ENCODE peak calls at places on chromosomes 6 and 20, in four cellular contexts. M is CD4-positive, alpha-beta T cell; J is gastrocnemius medialis; P is IMR-90. A is an unnamed sample.

GRCh38 chr6:39881851-39882566 is 52.3 kb downstream of the MOCS1 start:
- DNase-seq in J (no peak), M (no peak), P (peak), A (no peak)

GRCh38 chr6:87808005-87808757 is 106.1 kb upstream of the AKIRIN2 start:
- DNase-seq in P (peak), M (no peak), J (no peak), A (no peak)

GRCh38 chr20:6140947-6141346 is 18.1 kb upstream of the FERMT1 start:
- DNase-seq in P (no peak), J (no peak), M (no peak), A (no peak)

GRCh38 chr20:20184711-20185110 is 132.4 kb downstream of the CFAP61 start:
- DNase-seq in M (no peak), P (no peak), J (no peak), A (no peak)

GRCh38 chr20:22515264-22515663 is 69.1 kb downstream of the FOXA2 start:
- DNase-seq in M (no peak), P (no peak), J (no peak), A (no peak)

GRCh38 chr6:135600086-135600702 is 102.7 kb upstream of the AHI1 start:
- DNase-seq in P (no peak), J (no peak), M (no peak), A (no peak)

GRCh38 chr6:168137024-168137423 is 58.0 kb upstream of the FRMD1 start:
- DNase-seq in M (no peak), P (no peak), J (no peak), A (no peak)

GRCh38 chr20:1863296-1863695 is 31.9 kb upstream of the SIRPA start:
- DNase-seq in P (peak), M (no peak), J (no peak), A (no peak)

GRCh38 chr6:82015043-82015442 is 232.5 kb downstream of the IBTK start:
- DNase-seq in P (no peak), J (no peak), M (no peak), A (no peak)

GRCh38 chr20:16541226-16541625 is 32.0 kb downstream of the KIF16B start:
- DNase-seq in P (no peak), M (no peak), J (peak), A (no peak)

DNA sequence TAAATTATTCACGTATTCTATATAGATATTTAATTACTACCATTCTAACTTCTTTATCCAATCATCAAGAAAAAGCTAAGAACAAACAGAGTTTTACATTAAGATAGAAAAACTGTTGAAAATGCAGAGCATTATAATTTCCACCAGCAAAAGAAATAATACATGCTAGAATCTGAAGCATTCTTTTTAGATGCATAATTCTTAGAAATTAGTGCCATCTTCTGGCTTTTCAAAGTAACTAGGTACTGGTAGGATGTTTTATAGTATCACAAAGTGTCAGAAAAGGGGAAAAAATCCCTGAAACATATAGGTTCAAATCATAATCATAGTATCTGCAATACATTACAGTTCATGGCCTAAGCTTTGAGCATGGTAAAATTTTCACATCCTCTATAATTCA is 178.9 kb downstream of the PHF3 start:
- DNase-seq in M (no peak), P (no peak), J (no peak), A (no peak)
- TF ChIP-seq CTCF in M (no peak), P (no peak), J (no peak), A (no peak)

DNA sequence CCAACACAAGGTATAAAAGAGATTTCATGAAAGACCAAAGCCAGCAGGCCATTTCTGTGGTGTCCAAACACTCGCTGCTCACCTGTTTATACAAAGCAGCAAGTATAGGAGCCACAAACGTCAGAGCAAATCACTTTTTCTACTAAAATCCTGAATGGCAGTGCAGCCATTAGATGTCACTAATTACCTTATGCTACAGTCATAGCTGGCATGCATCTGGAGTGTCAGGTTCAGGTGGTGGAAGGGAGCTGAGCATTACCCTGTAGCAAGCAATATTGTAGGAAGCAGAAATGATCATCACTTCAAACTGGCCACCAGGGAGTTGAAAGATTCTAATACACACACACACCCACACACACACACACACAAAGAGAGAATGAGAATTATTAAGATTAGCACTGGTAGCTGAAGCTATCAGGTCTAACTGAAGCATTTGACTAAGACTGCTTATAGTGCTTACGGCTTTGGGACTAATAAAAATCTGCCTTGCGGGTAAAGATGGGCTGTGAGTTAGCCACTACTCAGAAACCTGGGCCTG is 75.8 kb downstream of the EFHC1 start:
- DNase-seq in J (no peak), P (no peak), M (no peak), A (no peak)
- TF ChIP-seq CTCF in J (no peak), P (no peak), M (no peak), A (no peak)

DNA sequence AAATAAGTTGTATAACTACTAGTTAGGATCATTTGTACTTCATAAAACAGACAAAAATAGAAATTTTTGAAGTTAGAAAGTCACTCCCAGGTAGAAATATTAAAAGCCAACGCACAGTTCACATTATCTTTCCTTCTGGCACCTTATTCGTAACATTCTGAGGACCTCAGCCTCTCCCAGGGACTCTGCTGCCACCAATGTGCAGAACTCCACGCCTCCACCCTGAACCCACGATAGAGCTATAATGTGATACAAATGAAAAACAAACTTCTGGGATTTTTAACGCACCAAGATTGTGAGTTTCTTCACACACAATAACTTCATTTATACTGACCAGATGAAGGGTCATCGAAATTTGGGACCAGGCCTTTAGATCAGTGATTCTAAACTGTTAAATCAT is 9.5 kb downstream of the BMP7 start:
- DNase-seq in M (no peak), P (no peak), J (no peak), A (no peak)
- TF ChIP-seq CTCF in M (no peak), P (no peak), J (no peak), A (no peak)

DNA sequence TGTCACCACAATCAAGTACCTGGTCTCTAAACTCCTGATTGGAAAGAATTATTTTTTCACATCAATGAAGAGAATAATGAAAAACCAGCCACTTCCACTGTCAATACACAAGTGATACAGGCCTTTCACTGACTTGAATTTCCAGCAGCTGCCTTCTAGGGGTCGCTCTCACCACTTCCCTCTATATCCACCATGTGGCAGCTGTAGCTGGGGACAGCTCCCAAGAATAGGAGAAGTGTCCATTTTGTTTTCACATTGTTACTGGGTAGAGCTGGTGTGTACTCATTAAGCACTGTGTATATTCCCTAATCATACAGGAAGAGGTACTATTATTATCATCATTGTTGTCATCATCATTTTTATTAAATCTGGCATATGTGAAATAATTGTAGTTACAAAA is 438.4 kb upstream of the SPTLC3 start:
- DNase-seq in J (no peak), M (no peak), P (no peak), A (no peak)
- TF ChIP-seq CTCF in J (no peak), M (no peak), P (no peak), A (no peak)

A was measured in CD14-positive monocyte.